ENCODE peak calls at places on chromosomes 6 and 20, in nine cellular contexts. G is K562, Z is spleen, B is brain microvascular endothelial cell, J is mammary epithelial cell, D is endothelial cell of umbilical vein, S is sigmoid colon, E is endodermal cell, V is psoas muscle. W is an unnamed sample. For H3K36me3, the result is how much of the 10 kb centered on the place peaks cover.

GRCh38 chr20:53678990-53679596 is 85.5 kb upstream of the ZNF217 start:
- DNase-seq in G (peak), Z (no peak), B (no peak), J (no peak), D (no peak), S (no peak), E (no peak), V (no peak), W (no peak)

GRCh38 chr6:128500017-128500416 is 20.4 kb downstream of the PTPRK start:
- DNase-seq in G (no peak), Z (no peak), B (no peak), J (no peak), D (no peak), S (no peak), E (no peak), V (no peak), W (no peak)

GRCh38 chr6:139926711-139927110 is 552.3 kb upstream of the CITED2 start:
- DNase-seq in G (no peak), Z (no peak), B (peak), J (no peak), D (no peak), S (no peak), E (no peak), V (no peak), W (no peak)

GRCh38 chr6:118562959-118563358 is 14.9 kb downstream of the PLN start:
- DNase-seq in G (no peak), Z (no peak), B (no peak), J (peak), D (no peak), S (no peak), E (no peak), V (no peak), W (peak)

GRCh38 chr6:79719248-79719975 is 88.3 kb downstream of the SH3BGRL2 start:
- DNase-seq in G (peak), Z (no peak), B (peak), J (peak), D (peak), S (no peak), E (no peak), V (no peak), W (no peak)

GRCh38 chr20:63958471-63958870 is 2.3 kb upstream of the UCKL1 start:
- DNase-seq in G (no peak), Z (no peak), B (no peak), J (no peak), D (no peak), S (no peak), E (no peak), V (no peak), W (no peak)

GRCh38 chr6:118186676-118187567 is 279.9 kb downstream of the SLC35F1 start:
- DNase-seq in G (no peak), Z (no peak), B (peak), J (no peak), D (no peak), S (no peak), E (no peak), V (no peak), W (no peak)

GRCh38 chr6:48388045-48388444 is 277.0 kb upstream of the PTCHD4 start:
- DNase-seq in G (no peak), Z (no peak), B (no peak), J (no peak), D (no peak), S (no peak), E (no peak), V (no peak), W (no peak)

GRCh38 chr6:44782198-44782597 is 394.7 kb downstream of the CDC5L start:
- DNase-seq in G (no peak), Z (no peak), B (no peak), J (no peak), D (no peak), S (no peak), E (no peak), V (no peak), W (no peak)

GRCh38 chr20:50259705-50260479 is 69.3 kb downstream of the CEBPB start:
- DNase-seq in G (peak), Z (no peak), B (no peak), J (no peak), D (no peak), S (no peak), E (no peak), V (peak), W (no peak)

GRCh38 chr6:152063170-152063921 is 255.9 kb downstream of the ESR1 start:
- DNase-seq in G (no peak), Z (no peak), B (no peak), J (no peak), D (no peak), S (no peak), E (no peak), V (no peak), W (no peak)

GRCh38 chr6:40586369-40586768 is 795 bp downstream of the LRFN2 start:
- DNase-seq in G (no peak), Z (no peak), B (no peak), J (no peak), D (no peak), S (no peak), E (peak), V (no peak), W (no peak)

GRCh38 chr6:147782302-147782701 is 273.8 kb downstream of the SAMD5 start:
- DNase-seq in G (no peak), Z (no peak), B (peak), J (no peak), D (peak), S (no peak), E (peak), V (no peak), W (peak)

GRCh38 chr20:60087563-60088105 is 129.4 kb downstream of the CDH26 start:
- DNase-seq in G (no peak), Z (no peak), B (no peak), J (no peak), D (no peak), S (no peak), E (no peak), V (no peak), W (no peak)

GRCh38 chr6:22024973-22025467 is 271.8 kb downstream of the PRL start:
- DNase-seq in G (peak), Z (no peak), B (no peak), J (no peak), D (no peak), S (no peak), E (no peak), V (no peak), W (no peak)

GRCh38 chr6:44386364-44386928 is 1.1 kb upstream of the CDC5L start:
- DNase-seq in G (peak), Z (no peak), B (no peak), J (no peak), D (no peak), S (peak), E (no peak), V (peak), W (no peak)

GRCh38 chr6:13275435-13275989 is 52.8 kb downstream of the TBC1D7 start:
- DNase-seq in G (peak), Z (no peak), B (no peak), J (no peak), D (no peak), S (no peak), E (no peak), V (no peak), W (no peak)

GRCh38 chr6:134373282-134373922 is 55.5 kb upstream of the SGK1 start:
- DNase-seq in G (peak), Z (peak), B (peak), J (peak), D (peak), S (peak), E (no peak), V (no peak), W (peak)

GRCh38 chr20:23116301-23117089 is 30.4 kb upstream of the CD93 start:
- DNase-seq in G (no peak), Z (peak), B (no peak), J (peak), D (no peak), S (peak), E (no peak), V (no peak), W (no peak)

DNA sequence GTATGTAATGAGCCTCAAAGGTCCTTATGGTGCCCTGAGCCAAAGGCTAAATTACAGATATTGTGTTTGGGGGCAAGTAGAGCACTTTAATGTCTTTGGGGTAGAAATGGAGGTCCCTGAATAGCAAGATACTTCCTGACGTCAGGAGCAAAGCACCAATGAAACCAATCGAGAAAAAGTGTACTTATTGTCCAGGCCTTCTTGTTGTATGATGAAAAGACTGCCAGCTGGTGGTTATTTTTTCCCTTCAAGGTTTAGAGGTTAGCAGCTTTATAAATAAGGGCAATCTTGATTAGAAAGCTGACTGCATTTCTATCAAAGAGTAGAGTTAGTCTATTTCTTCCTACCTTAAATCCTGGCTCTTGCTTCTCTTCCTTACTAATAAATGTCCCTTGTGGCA is 76.1 kb upstream of the HSF2 start:
- DNase-seq in G (no peak), Z (no peak), B (peak), J (no peak), D (no peak), S (no peak), E (no peak), V (no peak), W (no peak)
- H3K4me3 ChIP-seq in G (no peak), Z (peak), B (peak), J (peak), D (peak), S (peak), E (no peak), V (peak), W (no peak)

GRCh38 chr6:145660676-145661075 is 74.6 kb downstream of the EPM2A start:
- DNase-seq in G (no peak), Z (no peak), B (no peak), J (no peak), D (no peak), S (no peak), E (no peak), V (no peak), W (no peak)

GRCh38 chr6:145652572-145652971 is 82.7 kb downstream of the EPM2A start:
- DNase-seq in G (no peak), Z (no peak), B (no peak), J (no peak), D (no peak), S (no peak), E (no peak), V (no peak), W (no peak)

GRCh38 chr6:145651988-145652387 is 83.3 kb downstream of the EPM2A start:
- DNase-seq in G (no peak), Z (no peak), B (no peak), J (no peak), D (no peak), S (no peak), E (no peak), V (no peak), W (no peak)

GRCh38 chr6:145656128-145656527 is 79.2 kb downstream of the EPM2A start:
- DNase-seq in G (no peak), Z (no peak), B (no peak), J (no peak), D (peak), S (no peak), E (no peak), V (no peak), W (no peak)
- TF ChIP-seq CTCF in G (no peak), Z (no peak), B (peak), J (no peak), D (no peak), S (no peak), E (no peak), V (no peak), W (no peak)

DNA sequence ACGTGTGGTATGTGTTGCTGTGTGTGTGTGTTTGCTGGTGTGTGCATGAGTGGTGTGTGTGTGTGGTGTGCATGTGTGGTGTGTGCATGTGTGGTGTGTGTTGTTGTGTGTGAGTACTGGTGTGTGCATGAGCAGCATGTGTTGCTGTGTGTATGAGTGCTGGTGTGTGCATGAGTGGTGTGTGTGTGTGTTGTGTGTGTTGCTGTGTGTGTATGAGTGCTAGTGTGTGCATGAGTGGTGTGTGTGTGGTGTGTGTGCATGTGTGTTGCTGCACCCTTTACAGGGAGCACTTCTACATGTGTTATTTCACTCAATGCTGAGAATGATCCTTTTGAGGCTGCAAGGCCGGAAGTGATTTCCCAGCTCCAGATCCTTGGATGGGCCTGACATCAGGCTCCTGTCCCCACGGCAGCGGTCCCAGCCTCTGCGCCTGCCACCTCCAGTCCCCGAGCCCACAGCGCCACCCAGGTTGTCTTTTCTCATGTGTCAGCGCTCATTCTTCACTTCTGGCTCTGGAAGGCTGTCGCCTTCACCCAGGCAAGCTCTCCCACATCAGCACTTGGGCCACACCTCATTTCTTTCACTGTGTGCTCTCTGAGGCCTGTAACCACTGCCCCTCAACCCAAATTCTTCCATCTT is 2.6 kb downstream of the NPEPL1 start:
- DNase-seq in G (no peak), Z (no peak), B (no peak), J (no peak), D (no peak), S (no peak), E (peak), V (no peak), W (no peak)
- H3K36me3 ChIP-seq in G (under half), Z (under half), B (under half), J (under half), D (under half), S (half or more), E (under half), V (half or more), W (under half)

DNA sequence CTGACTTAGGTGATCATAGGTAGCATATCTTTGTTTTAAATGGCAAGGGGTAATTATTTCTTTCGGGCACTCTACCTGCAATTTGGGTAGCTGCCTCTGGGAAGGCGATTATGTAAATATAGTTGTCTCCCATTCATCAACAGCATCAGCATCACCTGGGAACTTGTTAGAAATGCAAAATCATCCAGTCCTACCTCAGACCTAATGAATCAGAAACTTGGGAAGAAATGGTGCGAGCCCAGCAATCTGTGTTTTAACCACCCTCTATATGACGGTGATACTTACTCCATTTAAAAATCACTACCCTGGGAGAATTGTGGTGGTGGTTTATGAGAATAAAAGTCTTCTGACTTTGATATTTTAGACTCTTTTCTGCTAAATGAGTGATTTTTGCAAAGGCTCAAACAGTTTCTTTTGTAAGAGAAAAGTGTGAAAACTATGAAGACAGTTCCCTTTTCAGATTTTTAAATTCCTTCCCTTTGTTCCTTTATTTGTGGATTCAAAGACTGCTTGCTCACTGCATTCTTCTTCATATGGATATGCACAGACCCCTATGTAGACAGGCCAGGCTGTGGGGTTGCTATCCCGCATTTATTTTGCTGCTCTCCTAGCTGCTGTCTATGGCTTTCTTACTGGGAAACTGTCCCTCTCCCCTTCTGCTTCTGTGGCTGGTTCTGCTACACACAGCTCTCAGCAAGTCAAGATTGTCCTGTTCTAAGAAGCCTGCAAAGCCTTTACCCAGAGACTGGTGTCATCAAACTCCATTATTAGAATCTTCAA is 365.3 kb downstream of the RNF144B start:
- DNase-seq in G (no peak), Z (no peak), B (no peak), J (no peak), D (no peak), S (no peak), E (peak), V (no peak), W (no peak)
- H3K4me3 ChIP-seq in G (no peak), Z (no peak), B (no peak), J (no peak), D (no peak), S (no peak), E (no peak), V (no peak), W (no peak)

DNA sequence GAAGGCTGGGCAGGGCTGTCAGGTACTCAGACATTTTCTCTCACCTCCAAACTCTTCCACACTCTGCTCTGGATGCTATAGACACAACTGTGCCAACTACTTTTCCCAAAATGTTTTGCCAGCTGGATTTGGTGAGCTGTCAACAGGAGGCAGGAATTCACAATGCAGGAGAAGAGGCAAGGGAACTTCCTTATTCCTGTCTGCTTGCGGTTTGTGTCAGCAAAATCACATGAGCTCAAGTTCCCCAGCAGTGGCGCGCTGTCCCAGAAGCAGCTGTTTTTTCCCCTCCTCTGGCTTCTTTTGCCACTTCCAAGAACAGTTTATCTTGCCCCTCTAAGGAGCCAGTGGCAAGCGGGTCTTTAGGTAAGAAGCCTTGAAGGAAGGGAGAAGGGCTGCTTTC is 608.2 kb downstream of the PRKN start:
- DNase-seq in G (no peak), Z (no peak), B (peak), J (no peak), D (no peak), S (no peak), E (peak), V (no peak), W (peak)
- TF ChIP-seq CTCF in G (no peak), Z (no peak), B (peak), J (no peak), D (no peak), S (no peak), E (no peak), V (peak), W (peak)

GRCh38 chr6:36977470-36977941 is 8.5 kb downstream of the MTCH1 start:
- DNase-seq in G (peak), Z (peak), B (no peak), J (no peak), D (no peak), S (no peak), E (peak), V (no peak), W (no peak)
- H3K36me3 ChIP-seq in G (half or more), Z (half or more), B (half or more), J (under half), D (half or more), S (half or more), E (half or more), V (half or more), W (under half)

GRCh38 chr6:33802186-33803061 is 1.4 kb downstream of the MLN start:
- DNase-seq in G (no peak), Z (no peak), B (no peak), J (no peak), D (no peak), S (no peak), E (no peak), V (no peak), W (no peak)
- H3K4me3 ChIP-seq in G (no peak), Z (no peak), B (no peak), J (no peak), D (no peak), S (no peak), E (no peak), V (no peak), W (no peak)